ENCODE peak calls at places on chromosomes 13 and 19, in four cellular contexts. O is progenitor cell of endocrine pancreas, S is astrocyte of the spinal cord, T is NCI-H226. C is an unnamed sample.

GRCh38 chr19:16470911-16471811 is 609 bp downstream of the EPS15L1 start:
- DNase-seq in S (peak; percentile 36), T (no peak), O (no peak), C (no peak)

GRCh38 chr19:51138549-51138979 is 3.5 kb upstream of the SIGLEC7 start:
- DNase-seq in T (no peak), S (no peak), O (no peak), C (no peak)

GRCh38 chr13:48318714-48319457 is 15.3 kb downstream of the RB1 start:
- DNase-seq in T (no peak), S (no peak), O (no peak), C (no peak)

GRCh38 chr13:33017410-33017929 is 1.2 kb downstream of the KL start:
- DNase-seq in S (peak; percentile 30), O (no peak), T (no peak), C (no peak)

GRCh38 chr19:29662604-29663404 is 2.5 kb upstream of the PLEKHF1 start:
- DNase-seq in T (peak; percentile 96), O (no peak), S (peak; percentile 87), C (no peak)

GRCh38 chr19:19280561-19280960 is 7.5 kb upstream of the TM6SF2 start:
- DNase-seq in T (no peak), S (no peak), O (no peak), C (no peak)

GRCh38 chr13:21576424-21576823 is 27.5 kb downstream of the MICU2 start:
- DNase-seq in T (peak; percentile 11), O (no peak), S (no peak), C (no peak)

GRCh38 chr19:54106716-54107115 is 4.1 kb downstream of the NDUFA3 start:
- DNase-seq in T (no peak), S (no peak), O (no peak), C (no peak)

GRCh38 chr19:343941-344624 is 513 bp downstream of the MIER2 start:
- DNase-seq in S (peak; percentile 23), O (no peak), T (no peak), C (peak; percentile 81)

C was measured in HuH-7.